ENCODE peak calls at places on chromosomes 4 and X, in nine cellular contexts. O is left ventricle myocardium inferior, H is tibial artery, A is BE2C, E is Peyer's patch, L is kidney, S is AG04450, J is endothelial cell of umbilical vein, G is BJ. Z is an unnamed sample.

GRCh38 chrX:43641691-43642090 is 14.4 kb upstream of the MAOA start:
- DNase-seq in H (no peak), A (no peak), O (no peak), S (no peak), E (no peak), G (no peak), L (no peak), J (no peak), Z (no peak)

GRCh38 chr4:26067035-26067434 is 153.0 kb downstream of the SMIM20 start:
- DNase-seq in G (no peak), L (no peak), O (no peak), J (no peak), S (no peak), E (no peak), A (no peak), H (no peak), Z (no peak)

GRCh38 chrX:154600962-154601374 is 16.0 kb downstream of the CTAG1A start:
- DNase-seq in O (no peak), G (no peak), E (no peak), J (no peak), L (no peak), A (no peak), H (no peak), S (no peak), Z (no peak)

GRCh38 chrX:45765726-45766125 is 565.0 kb upstream of the DIPK2B start:
- DNase-seq in J (no peak), A (no peak), L (no peak), O (no peak), E (no peak), G (no peak), H (no peak), S (no peak), Z (no peak)

GRCh38 chr4:76278583-76278982 is 27.1 kb downstream of the FAM47E start:
- DNase-seq in L (no peak), S (no peak), A (no peak), H (no peak), O (no peak), J (no peak), E (no peak), G (no peak), Z (no peak)

GRCh38 chrX:51776851-51777250 is 33.6 kb downstream of the GSPT2 start:
- DNase-seq in O (no peak), G (no peak), E (no peak), L (no peak), S (no peak), H (no peak), J (no peak), A (no peak), Z (no peak)

GRCh38 chrX:17078031-17078730 is 131.7 kb downstream of the REPS2 start:
- DNase-seq in J (peak; percentile 26), L (no peak), G (peak; percentile 44), A (no peak), H (no peak), E (no peak), O (no peak), S (no peak), Z (peak; percentile 43)

GRCh38 chr4:113643505-113643904 is 118.0 kb downstream of the CAMK2D start:
- DNase-seq in A (no peak), E (no peak), G (no peak), J (peak; percentile 40), O (no peak), S (no peak), H (no peak), L (no peak), Z (no peak)

GRCh38 chrX:101040197-101040596 is 11.7 kb downstream of the TRMT2B start:
- DNase-seq in A (no peak), S (no peak), L (no peak), E (no peak), J (no peak), G (no peak), O (no peak), H (no peak), Z (no peak)
- TF ChIP-seq CTCF in A (no peak), S (no peak), L (no peak), E (no peak), J (no peak), G (no peak), O (no peak), H (no peak), Z (no peak)

GRCh38 chrX:107000013-107000515 is at the start of gene MORC4:
- DNase-seq in H (peak; percentile 87), S (peak; percentile 27), E (peak; percentile 85), G (no peak), L (peak; percentile 91), O (peak; percentile 78), J (peak; percentile 72), A (peak; percentile 75), Z (peak; percentile 17)
- H3K4me3 ChIP-seq in H (peak within 1 kb of the TSS; percentile 73), S (peak within 1 kb of the TSS; percentile 67), E (peak within 1 kb of the TSS; percentile 46), G (peak within 1 kb of the TSS; percentile 64), L (peak within 1 kb of the TSS; percentile 72), O (peak within 1 kb of the TSS; percentile 73), J (peak within 1 kb of the TSS; percentile 23), A (peak within 1 kb of the TSS; percentile 53), Z (peak within 1 kb of the TSS; percentile 53)

GRCh38 chr4:137015759-137016409 is 516.4 kb downstream of the PCDH18 start:
- DNase-seq in S (no peak), O (no peak), E (no peak), J (no peak), H (no peak), G (no peak), L (no peak), A (peak; percentile 15), Z (no peak)
- TF ChIP-seq CTCF in S (no peak), O (no peak), E (no peak), J (no peak), H (no peak), G (no peak), L (no peak), A (no peak), Z (no peak)

GRCh38 chrX:110004210-110004609 is 1.3 kb downstream of the TMEM164 start:
- DNase-seq in H (no peak), J (no peak), O (no peak), A (no peak), S (no peak), E (peak; percentile 81), G (no peak), L (peak; percentile 80), Z (no peak)
- H3K4me3 ChIP-seq in H (peak overlapping the region; percentile 79), J (no peak overlapping the region), O (peak overlapping the region; percentile 74), A (no peak overlapping the region), S (no peak overlapping the region), E (no peak overlapping the region), G (no peak overlapping the region), L (peak overlapping the region; percentile 61), Z (peak overlapping the region; percentile 48)

DNA sequence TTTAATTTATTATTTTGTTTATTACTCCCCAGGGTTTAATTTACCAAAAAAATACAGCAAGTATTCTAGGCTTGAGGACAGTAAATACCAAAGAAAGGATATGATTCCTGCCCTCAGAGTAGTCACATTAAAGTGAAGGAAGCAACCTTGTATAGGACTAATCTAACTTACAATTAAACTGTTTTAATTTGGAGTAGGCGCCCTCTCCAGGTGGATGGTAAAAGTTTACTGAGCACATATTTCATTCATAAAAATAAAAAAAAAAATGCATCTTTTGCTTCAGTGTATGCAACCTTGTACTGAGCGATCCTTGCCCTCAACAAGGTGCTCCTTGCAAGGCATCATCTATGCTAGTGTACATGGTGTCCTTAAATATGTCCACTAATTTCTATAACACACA is 72.0 kb upstream of the MAGEB16 start:
- DNase-seq in A (peak; percentile 13), H (no peak), E (no peak), J (peak; percentile 3), S (no peak), G (no peak), O (no peak), L (no peak), Z (no peak)
- TF ChIP-seq CTCF in A (peak; percentile 18), H (no peak), E (no peak), J (peak; percentile 7), S (no peak), G (no peak), O (no peak), L (peak; percentile 11), Z (no peak)

GRCh38 chrX:150507251-150507856 is 61.1 kb upstream of the MTM1 start:
- DNase-seq in H (peak; percentile 71), E (peak; percentile 50), S (no peak), L (no peak), O (peak; percentile 25), J (peak; percentile 76), A (no peak), G (no peak), Z (no peak)
- H3K4me3 ChIP-seq in H (peak overlapping the region; percentile 43), E (no peak overlapping the region), S (no peak overlapping the region), L (no peak overlapping the region), O (peak overlapping the region; percentile 49), J (no peak overlapping the region), A (no peak overlapping the region), G (no peak overlapping the region), Z (no peak overlapping the region)

GRCh38 chr4:38166768-38167167 is 206.6 kb downstream of the PTTG2 start:
- DNase-seq in O (no peak), S (no peak), L (no peak), J (no peak), G (no peak), A (no peak), E (no peak), H (no peak), Z (no peak)

GRCh38 chr4:38169524-38169923 is 209.3 kb downstream of the PTTG2 start:
- DNase-seq in G (no peak), J (no peak), S (no peak), O (no peak), A (no peak), L (no peak), H (no peak), E (no peak), Z (no peak)

GRCh38 chr4:38164346-38164745 is 204.1 kb downstream of the PTTG2 start:
- DNase-seq in E (no peak), G (no peak), S (no peak), H (no peak), A (no peak), L (no peak), O (no peak), J (no peak), Z (no peak)

GRCh38 chr4:38163216-38164006 is 203.2 kb downstream of the PTTG2 start:
- DNase-seq in J (peak; percentile 21), G (no peak), S (no peak), O (no peak), H (no peak), L (no peak), A (no peak), E (no peak), Z (no peak)

DNA sequence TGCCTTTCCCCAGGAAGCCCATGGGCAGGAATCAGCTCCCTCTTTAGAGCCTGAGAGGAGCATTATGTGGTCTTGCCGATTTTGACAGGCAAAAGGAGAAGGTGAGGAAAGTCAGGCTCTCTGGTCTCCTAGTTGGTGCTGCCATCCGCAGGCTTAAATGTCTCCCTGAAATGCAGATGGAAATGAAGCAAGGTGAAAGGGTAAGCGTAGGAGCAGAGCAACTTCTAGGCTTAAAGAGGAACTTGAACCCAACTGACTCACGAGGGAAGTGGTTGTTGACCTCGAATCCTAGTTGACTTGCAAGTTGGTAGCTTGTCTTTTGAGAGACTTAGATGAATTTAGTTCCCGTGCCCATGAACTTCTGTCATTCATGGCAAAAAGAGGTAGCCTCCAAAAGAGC is 205.9 kb downstream of the PTTG2 start:
- DNase-seq in A (no peak), E (no peak), O (no peak), G (no peak), S (no peak), L (no peak), J (no peak), H (no peak), Z (no peak)
- TF ChIP-seq CTCF in A (no peak), E (no peak), O (no peak), G (no peak), S (no peak), L (peak; percentile 23), J (no peak), H (no peak), Z (no peak)

Z was measured in HFF-Myc.